ENCODE peak calls at places on chromosomes 6 and 20, in five cellular contexts. S, M, V, F and A are unnamed samples.

GRCh38 chr6:167763056-167763944 is 63.4 kb upstream of the AFDN start:
- ATAC-seq in V (no peak), F (no peak), M (no peak), S (no peak), A (no peak)

GRCh38 chr6:14458669-14459266 is 341.2 kb downstream of the CD83 start:
- ATAC-seq in M (no peak), S (no peak), F (peak; percentile 59), V (no peak), A (no peak)

GRCh38 chr6:143015300-143015706 is 45.4 kb upstream of the AIG1 start:
- ATAC-seq in M (no peak), V (no peak), S (no peak), F (no peak), A (peak; percentile 51)

GRCh38 chr20:64101731-64102621 is 5.4 kb downstream of the NPBWR2 start:
- ATAC-seq in M (peak; percentile 85), V (peak; percentile 70), S (peak; percentile 74), F (peak; percentile 68), A (peak; percentile 58)

GRCh38 chr6:69090132-69090531 is 455.1 kb downstream of the ADGRB3 start:
- ATAC-seq in F (peak; percentile 97), V (no peak), M (peak; percentile 68), S (no peak), A (no peak)

GRCh38 chr6:140230282-140230681 is 855.8 kb upstream of the CITED2 start:
- ATAC-seq in V (no peak), M (no peak), S (peak; percentile 72), F (no peak), A (no peak)

GRCh38 chr6:84645563-84646266 is 118.7 kb downstream of the TBX18 start:
- ATAC-seq in S (no peak), F (no peak), V (no peak), M (peak; percentile 85), A (no peak)

GRCh38 chr6:149683256-149683860 is 34.5 kb downstream of the LATS1 start:
- ATAC-seq in F (peak; percentile 93), S (no peak), M (no peak), V (no peak), A (no peak)

GRCh38 chr20:1274485-1275313 is 8.6 kb downstream of the SNPH start:
- ATAC-seq in M (no peak), F (no peak), S (no peak), V (no peak), A (no peak)